ENCODE peak calls at places on chromosomes 12 and 14, in ten cellular contexts. G is cerebellar cortex; P is left ventricle myocardium inferior; C is activated naive CD4-positive, alpha-beta T cell treated with anti-CD3 and anti-CD28 coated beads for 36 hours; W is cerebellum; D is omental fat pad; F is anterior cingulate cortex; Z is epithelial cell of esophagus; J is brain microvascular endothelial cell; V is HuH-7. T is an unnamed sample.

GRCh38 chr14:68248481-68249255 is 429.1 kb downstream of the RAD51B start:
- DNase-seq in C (no peak), G (peak), P (no peak), W (peak), F (peak), D (no peak), Z (peak), V (peak), J (no peak), T (no peak)

GRCh38 chr14:65336191-65336591 is 76.3 kb upstream of the FUT8 start:
- DNase-seq in C (peak), Z (no peak), D (no peak), P (no peak), G (no peak), W (no peak), V (no peak), J (peak), F (no peak), T (peak)

GRCh38 chr12:88895634-88896033 is 315.4 kb upstream of the KITLG start:
- DNase-seq in D (no peak), Z (no peak), C (no peak), W (no peak), P (no peak), F (no peak), J (no peak), V (no peak), G (no peak), T (no peak)

GRCh38 chr12:46373303-46374182 is 970 bp upstream of the SLC38A2 start:
- DNase-seq in V (no peak), W (peak), P (peak), F (no peak), J (no peak), C (peak), D (peak), Z (peak), G (peak), T (no peak)

GRCh38 chr14:99037777-99038176 is 234.2 kb downstream of the BCL11B start:
- DNase-seq in W (no peak), J (no peak), F (no peak), G (no peak), V (no peak), P (no peak), Z (no peak), D (no peak), C (no peak), T (no peak)

GRCh38 chr12:18483723-18484325 is 222.5 kb downstream of the PIK3C2G start:
- DNase-seq in Z (no peak), P (no peak), F (no peak), G (peak), V (no peak), C (no peak), J (no peak), D (no peak), W (no peak), T (no peak)

GRCh38 chr12:2640709-2641108 is 154.1 kb upstream of the FKBP4 start:
- DNase-seq in D (peak), F (no peak), W (no peak), G (no peak), Z (peak), C (no peak), P (peak), V (no peak), J (peak), T (peak)

GRCh38 chr12:47742253-47742825 is 16.3 kb downstream of the RAPGEF3 start:
- DNase-seq in P (peak), G (peak), J (no peak), W (peak), V (peak), D (peak), Z (peak), C (peak), F (no peak), T (no peak)

GRCh38 chr12:19245656-19246055 is 116.1 kb downstream of the PLEKHA5 start:
- DNase-seq in V (no peak), D (no peak), J (no peak), F (no peak), P (no peak), C (no peak), Z (peak), W (no peak), G (no peak), T (no peak)

T was measured in skeletal muscle cell.